ENCODE peak calls at places on chromosome 1, in five cellular contexts. R, S, O, E and N are unnamed samples.

GRCh38 chr1:60255565-60255964 is 182.0 kb upstream of the C1orf87 start:
- DNase-seq in R (no peak), S (no peak), O (no peak), E (peak), N (peak)

GRCh38 chr1:78126506-78126905 is 80.7 kb downstream of the GIPC2 start:
- DNase-seq in R (no peak), S (no peak), O (no peak), E (no peak), N (no peak)

GRCh38 chr1:66739401-66740157 is 12.7 kb upstream of the DYNLT5 start:
- DNase-seq in R (no peak), S (no peak), O (no peak), E (no peak), N (no peak)

GRCh38 chr1:8154621-8155052 is 128.5 kb upstream of the ERRFI1 start:
- DNase-seq in R (peak), S (no peak), O (no peak), E (peak), N (peak)

GRCh38 chr1:156845055-156845952 is 13.6 kb downstream of the INSRR start:
- DNase-seq in R (no peak), S (peak), O (no peak), E (no peak), N (no peak)

GRCh38 chr1:11858968-11859871 is 475 bp upstream of the NPPB start:
- DNase-seq in R (peak), S (peak), O (no peak), E (peak), N (peak)

GRCh38 chr1:175471039-175471800 is 272.2 kb downstream of the TNR start:
- DNase-seq in R (no peak), S (no peak), O (no peak), E (no peak), N (no peak)

GRCh38 chr1:116740296-116740695 is 13.9 kb upstream of the CD2 start:
- DNase-seq in R (no peak), S (no peak), O (no peak), E (no peak), N (no peak)

GRCh38 chr1:168419746-168420145 is 124.1 kb downstream of the XCL2 start:
- DNase-seq in R (no peak), S (no peak), O (no peak), E (no peak), N (no peak)

DNA sequence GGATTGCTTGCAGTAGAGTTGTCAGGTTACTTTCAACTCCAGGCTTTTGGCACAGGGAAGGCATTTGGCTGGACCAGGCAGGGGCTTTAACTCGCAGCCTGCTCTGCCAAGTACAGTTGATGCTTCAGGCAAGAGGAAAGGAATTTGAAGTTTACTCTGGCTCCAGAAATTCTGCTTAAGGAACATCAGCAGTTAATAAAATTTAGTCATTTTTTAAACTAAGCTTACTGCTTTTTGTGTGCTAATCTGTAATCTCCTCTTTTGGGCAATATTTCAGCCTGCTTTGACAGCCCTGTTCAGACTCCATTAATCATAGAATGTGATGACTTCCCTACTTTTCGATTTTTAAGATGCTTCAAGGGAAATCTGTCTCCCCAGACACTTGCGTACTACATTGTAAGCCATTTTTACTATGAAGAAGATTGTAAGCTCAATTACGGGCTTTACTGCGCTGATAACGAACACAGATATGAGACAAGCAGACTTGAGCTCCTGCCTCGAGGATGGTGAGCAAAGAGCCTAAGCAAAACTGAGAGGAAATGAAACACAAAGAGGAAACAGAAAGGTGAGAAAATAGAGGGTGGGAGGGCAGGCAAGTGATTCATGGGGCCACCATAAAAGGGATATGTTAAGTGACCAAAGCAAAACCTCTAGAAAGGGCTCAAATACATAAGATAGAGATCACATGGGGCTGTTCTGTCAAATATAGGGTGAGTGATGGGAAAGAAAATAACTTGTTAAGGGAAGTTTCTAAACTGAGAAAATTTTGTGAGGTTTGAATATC is 76.6 kb upstream of the VAV3 start:
- DNase-seq in R (no peak), S (no peak), O (no peak), E (no peak), N (no peak)
- TF ChIP-seq MAFK in R (no peak), S (no peak), O (no peak), E (no peak), N (no peak)

DNA sequence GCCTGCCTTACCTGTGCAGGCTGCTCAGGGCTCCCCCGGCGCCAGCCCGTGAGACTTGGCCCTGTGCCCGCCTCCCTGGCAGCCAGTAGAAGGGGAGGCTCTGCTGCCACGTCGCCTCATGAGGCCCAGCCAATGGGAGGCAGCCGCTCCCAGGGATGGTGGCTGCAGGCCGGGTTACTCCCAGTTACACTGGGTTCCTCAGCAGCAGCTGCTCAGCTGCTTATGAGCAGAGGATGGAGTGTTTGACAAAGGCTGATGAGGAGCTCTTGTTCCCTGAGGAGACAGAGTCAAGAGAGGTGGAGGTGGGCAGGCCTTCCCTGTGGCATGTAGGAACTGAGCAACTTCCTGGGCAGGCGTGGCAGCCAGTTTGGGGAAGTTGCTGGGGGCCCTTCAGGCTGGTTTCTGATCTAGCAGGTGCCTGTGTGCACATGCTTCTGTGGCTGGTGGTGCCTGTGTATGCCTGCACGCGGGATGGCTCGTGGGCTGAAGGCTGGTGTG is 5.6 kb downstream of the MFSD2A start:
- DNase-seq in R (no peak), S (peak), O (no peak), E (no peak), N (no peak)
- H3K27ac ChIP-seq in R (no peak), S (no peak), O (no peak), E (no peak), N (no peak)

DNA sequence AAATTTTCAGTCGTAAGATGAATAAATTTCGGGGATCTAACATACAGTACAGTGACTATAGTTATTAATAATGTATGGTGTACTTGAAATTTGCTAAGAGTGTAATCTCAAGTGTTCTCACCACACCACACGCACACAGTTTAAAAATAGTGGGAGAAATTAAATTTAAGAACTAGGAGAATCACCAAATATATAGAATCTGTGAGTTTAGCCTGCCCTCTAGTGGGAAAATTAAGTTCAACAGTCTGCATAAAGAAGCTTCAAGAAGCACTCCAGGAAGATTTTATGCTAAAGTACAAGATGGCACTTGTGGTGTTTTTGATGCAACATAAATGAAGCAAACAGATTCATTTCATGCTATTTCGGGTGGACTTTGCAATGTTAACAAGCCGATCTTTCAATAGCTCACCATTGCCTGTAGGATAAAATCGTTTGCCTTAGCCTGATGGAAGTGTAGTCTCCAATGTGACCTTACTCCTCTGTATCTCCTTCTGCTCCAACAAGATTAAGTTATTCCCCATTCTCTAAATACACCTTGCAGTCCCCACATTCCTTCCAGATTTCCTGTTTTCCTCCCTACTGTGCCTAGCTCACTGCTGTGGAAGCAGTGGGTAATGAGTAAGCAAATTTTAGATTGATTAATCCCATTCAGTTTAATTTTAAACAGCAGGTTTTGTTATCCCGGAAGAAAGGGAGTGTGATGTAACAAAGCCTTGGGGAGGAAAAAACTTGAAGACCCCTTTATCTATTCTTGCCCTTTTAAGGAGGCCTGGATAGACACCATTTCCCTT is 8.7 kb upstream of the PIK3C2B start:
- DNase-seq in R (peak), S (peak), O (no peak), E (peak), N (peak)
- TF ChIP-seq MAFK in R (no peak), S (no peak), O (no peak), E (no peak), N (no peak)

DNA sequence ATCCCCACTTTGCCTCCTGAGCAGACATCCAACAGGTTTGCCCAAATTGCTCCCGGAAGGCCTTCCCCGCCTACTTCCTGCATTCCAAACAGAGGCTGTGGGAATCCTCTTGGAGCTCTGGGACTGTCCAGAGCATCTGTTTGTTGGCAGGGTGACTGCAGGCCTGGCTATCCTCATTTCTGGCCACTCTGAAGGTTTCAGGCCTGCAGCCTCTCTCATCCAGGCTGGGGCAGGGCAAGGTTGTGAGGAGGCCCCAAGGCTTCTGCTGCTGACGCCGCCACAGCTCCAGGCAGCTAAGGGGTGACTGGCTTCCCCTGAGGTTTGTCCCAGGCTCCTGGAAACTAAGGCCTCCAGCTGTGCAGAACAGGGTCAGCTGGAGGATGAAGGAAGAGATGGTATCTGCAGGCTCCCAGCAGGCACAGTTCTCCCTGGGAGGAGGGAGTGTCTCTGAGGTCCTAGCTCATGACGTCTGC is 11.3 kb downstream of the CDK18 start:
- DNase-seq in R (no peak), S (peak), O (no peak), E (peak), N (no peak)
- H3K27ac ChIP-seq in R (no peak), S (no peak), O (no peak), E (no peak), N (no peak)

GRCh38 chr1:2086446-2087082 is 36.4 kb downstream of the PRKCZ start:
- DNase-seq in R (no peak), S (no peak), O (no peak), E (no peak), N (no peak)

GRCh38 chr1:2087766-2088165 is 37.6 kb downstream of the PRKCZ start:
- DNase-seq in R (no peak), S (no peak), O (no peak), E (no peak), N (no peak)

GRCh38 chr1:2088434-2088833 is 38.2 kb downstream of the PRKCZ start:
- DNase-seq in R (no peak), S (peak), O (no peak), E (no peak), N (peak)

GRCh38 chr1:2090216-2090890 is 40.1 kb downstream of the PRKCZ start:
- DNase-seq in R (no peak), S (no peak), O (no peak), E (no peak), N (no peak)

DNA sequence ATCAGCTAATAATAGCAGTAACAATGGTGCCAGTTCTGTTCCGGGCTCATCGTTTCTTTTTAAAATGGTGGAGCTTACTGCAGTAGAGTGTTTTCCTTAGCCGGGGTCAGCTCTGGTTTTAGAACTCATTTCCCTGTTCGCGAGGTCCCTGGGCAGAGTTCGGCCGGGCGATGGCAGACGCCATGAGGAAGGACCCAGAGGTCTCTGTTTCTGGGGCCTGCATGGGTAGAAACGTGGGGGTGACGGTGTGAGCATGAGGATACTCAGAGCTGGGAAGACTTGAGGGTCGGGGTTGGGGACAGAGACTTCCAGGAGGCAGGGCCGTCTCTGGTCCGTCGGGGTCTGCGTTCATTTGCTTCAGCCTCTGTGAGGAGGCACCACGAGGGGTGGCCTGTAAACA is 38.8 kb downstream of the PRKCZ start:
- DNase-seq in R (no peak), S (no peak), O (no peak), E (no peak), N (no peak)
- TF ChIP-seq MAFK in R (no peak), S (no peak), O (no peak), E (no peak), N (no peak)